ENCODE peak calls at places on chromosomes 3 and 15, in nine cellular contexts. One of them, this sample, is unnamed.

GRCh38 chr15:29805043-29805707 is 17.1 kb downstream of the TJP1 start:
- DNase-seq in neuronal stem cell: no peak
- DNase-seq in H9: no peak
- DNase-seq in kidney: no peak
- DNase-seq in neural progenitor cell: no peak
- DNase-seq in GM23248: peak; percentile 84
- DNase-seq in PC-3: peak; percentile 64
- DNase-seq in colonic mucosa: peak; percentile 32
- DNase-seq in SK-N-MC: no peak
- DNase-seq in this sample: peak; percentile 94

GRCh38 chr3:123586131-123586530 is 1.3 kb upstream of the HACD2 start:
- DNase-seq in neural progenitor cell: peak; percentile 81
- DNase-seq in PC-3: peak; percentile 79
- DNase-seq in H9: peak; percentile 84
- DNase-seq in colonic mucosa: peak; percentile 75
- DNase-seq in kidney: no peak
- DNase-seq in SK-N-MC: peak; percentile 91
- DNase-seq in neuronal stem cell: peak; percentile 18
- DNase-seq in GM23248: peak; percentile 70
- DNase-seq in this sample: peak; percentile 40

GRCh38 chr3:113668015-113668414 is 28.4 kb downstream of the USF3 start:
- DNase-seq in SK-N-MC: peak; percentile 10
- DNase-seq in GM23248: peak; percentile 39
- DNase-seq in neural progenitor cell: no peak
- DNase-seq in neuronal stem cell: no peak
- DNase-seq in PC-3: no peak
- DNase-seq in colonic mucosa: no peak
- DNase-seq in kidney: no peak
- DNase-seq in H9: no peak
- DNase-seq in this sample: peak; percentile 86

GRCh38 chr3:142844339-142844977 is 44.4 kb downstream of the PCOLCE2 start:
- DNase-seq in SK-N-MC: no peak
- DNase-seq in GM23248: peak; percentile 78
- DNase-seq in kidney: no peak
- DNase-seq in PC-3: peak; percentile 66
- DNase-seq in neural progenitor cell: peak; percentile 33
- DNase-seq in neuronal stem cell: no peak
- DNase-seq in colonic mucosa: no peak
- DNase-seq in H9: no peak
- DNase-seq in this sample: peak; percentile 51

GRCh38 chr3:25897019-25897418 is 107.1 kb downstream of the OXSM start:
- DNase-seq in kidney: no peak
- DNase-seq in colonic mucosa: peak; percentile 18
- DNase-seq in neural progenitor cell: peak; percentile 55
- DNase-seq in H9: peak; percentile 73
- DNase-seq in SK-N-MC: no peak
- DNase-seq in neuronal stem cell: no peak
- DNase-seq in PC-3: peak; percentile 69
- DNase-seq in GM23248: peak; percentile 29
- DNase-seq in this sample: no peak

GRCh38 chr3:71684752-71685151 is 40.5 kb downstream of the EIF4E3 start:
- DNase-seq in neural progenitor cell: no peak
- DNase-seq in SK-N-MC: no peak
- DNase-seq in H9: no peak
- DNase-seq in GM23248: peak; percentile 93
- DNase-seq in kidney: peak; percentile 59
- DNase-seq in neuronal stem cell: no peak
- DNase-seq in colonic mucosa: peak; percentile 31
- DNase-seq in PC-3: peak; percentile 84
- DNase-seq in this sample: peak; percentile 88

GRCh38 chr3:36874351-36874874 is 70.4 kb downstream of the TRANK1 start:
- DNase-seq in neuronal stem cell: no peak
- DNase-seq in colonic mucosa: no peak
- DNase-seq in GM23248: no peak
- DNase-seq in neural progenitor cell: no peak
- DNase-seq in H9: no peak
- DNase-seq in PC-3: no peak
- DNase-seq in kidney: no peak
- DNase-seq in SK-N-MC: no peak
- DNase-seq in this sample: no peak

GRCh38 chr3:48563382-48563918 is at the start of gene UCN2:
- DNase-seq in GM23248: peak; percentile 67
- DNase-seq in H9: no peak
- DNase-seq in colonic mucosa: no peak
- DNase-seq in kidney: no peak
- DNase-seq in SK-N-MC: no peak
- DNase-seq in PC-3: no peak
- DNase-seq in neural progenitor cell: no peak
- DNase-seq in neuronal stem cell: no peak
- DNase-seq in this sample: peak; percentile 47

GRCh38 chr3:172811099-172811498 is 60.6 kb downstream of the ECT2 start:
- DNase-seq in PC-3: no peak
- DNase-seq in H9: no peak
- DNase-seq in neuronal stem cell: no peak
- DNase-seq in colonic mucosa: no peak
- DNase-seq in GM23248: no peak
- DNase-seq in neural progenitor cell: no peak
- DNase-seq in SK-N-MC: no peak
- DNase-seq in kidney: no peak
- DNase-seq in this sample: no peak

GRCh38 chr3:137769321-137770065 is 5.4 kb downstream of the SOX14 start:
- DNase-seq in H9: no peak
- DNase-seq in kidney: no peak
- DNase-seq in colonic mucosa: no peak
- DNase-seq in neural progenitor cell: peak; percentile 39
- DNase-seq in GM23248: no peak
- DNase-seq in neuronal stem cell: no peak
- DNase-seq in SK-N-MC: no peak
- DNase-seq in PC-3: no peak
- DNase-seq in this sample: no peak

GRCh38 chr15:89363770-89364169 is 29.1 kb upstream of the POLG start:
- DNase-seq in PC-3: no peak
- DNase-seq in kidney: peak; percentile 35
- DNase-seq in colonic mucosa: no peak
- DNase-seq in neuronal stem cell: no peak
- DNase-seq in GM23248: no peak
- DNase-seq in neural progenitor cell: no peak
- DNase-seq in SK-N-MC: no peak
- DNase-seq in H9: no peak
- DNase-seq in this sample: no peak

GRCh38 chr15:90300988-90301715 is 35.7 kb downstream of the NGRN start:
- DNase-seq in H9: peak; percentile 94
- DNase-seq in neural progenitor cell: peak; percentile 85
- DNase-seq in SK-N-MC: no peak
- DNase-seq in PC-3: peak; percentile 64
- DNase-seq in neuronal stem cell: peak; percentile 60
- DNase-seq in colonic mucosa: peak; percentile 70
- DNase-seq in kidney: peak; percentile 89
- DNase-seq in GM23248: peak; percentile 51
- DNase-seq in this sample: peak; percentile 12

GRCh38 chr3:165159760-165160421 is 36.3 kb downstream of the SLITRK3 start:
- DNase-seq in neuronal stem cell: no peak
- DNase-seq in GM23248: no peak
- DNase-seq in kidney: no peak
- DNase-seq in H9: no peak
- DNase-seq in colonic mucosa: peak; percentile 36
- DNase-seq in PC-3: no peak
- DNase-seq in SK-N-MC: no peak
- DNase-seq in neural progenitor cell: no peak
- DNase-seq in this sample: no peak

GRCh38 chr15:60751985-60752952 is 273.3 kb upstream of the ICE2 start:
- DNase-seq in SK-N-MC: no peak
- DNase-seq in neural progenitor cell: no peak
- DNase-seq in neuronal stem cell: no peak
- DNase-seq in PC-3: no peak
- DNase-seq in GM23248: no peak
- DNase-seq in colonic mucosa: peak; percentile 27
- DNase-seq in kidney: peak; percentile 77
- DNase-seq in H9: no peak
- DNase-seq in this sample: peak; percentile 92

GRCh38 chr15:22253676-22254408 is 173.5 kb downstream of the OR4M2 start:
- DNase-seq in PC-3: no peak
- DNase-seq in H9: no peak
- DNase-seq in neuronal stem cell: no peak
- DNase-seq in SK-N-MC: no peak
- DNase-seq in GM23248: no peak
- DNase-seq in colonic mucosa: no peak
- DNase-seq in kidney: no peak
- DNase-seq in neural progenitor cell: no peak
- DNase-seq in this sample: no peak

DNA sequence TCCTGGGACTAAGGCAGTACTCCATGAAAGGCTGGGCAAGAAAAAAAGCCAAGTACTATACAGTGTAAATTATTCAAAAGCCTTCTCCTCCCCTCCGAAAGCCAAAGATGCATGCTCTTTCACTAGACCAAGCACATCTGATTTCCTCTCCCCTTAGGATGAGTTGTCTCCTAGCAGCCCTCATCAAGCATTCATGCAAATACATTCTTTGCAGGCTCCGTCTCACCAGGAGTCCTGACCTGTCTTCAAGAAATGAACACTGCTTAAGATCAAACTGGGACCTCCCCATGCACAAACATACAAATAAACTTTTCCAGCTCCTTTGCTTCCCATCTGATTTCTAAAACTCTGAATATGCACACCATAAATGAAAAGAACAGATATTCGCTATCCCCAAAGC is 133.4 kb upstream of the THBS1 start:
- DNase-seq in PC-3: no peak
- DNase-seq in kidney: no peak
- DNase-seq in colonic mucosa: no peak
- DNase-seq in SK-N-MC: no peak
- DNase-seq in neural progenitor cell: peak; percentile 26
- DNase-seq in H9: no peak
- DNase-seq in GM23248: no peak
- DNase-seq in neuronal stem cell: no peak
- DNase-seq in this sample: no peak
- H3K27ac ChIP-seq in PC-3: no peak overlapping the region
- H3K27ac ChIP-seq in kidney: no peak overlapping the region
- H3K27ac ChIP-seq in colonic mucosa: no peak overlapping the region
- H3K27ac ChIP-seq in SK-N-MC: no peak overlapping the region
- H3K27ac ChIP-seq in neural progenitor cell: no peak overlapping the region
- H3K27ac ChIP-seq in H9: no peak overlapping the region
- H3K27ac ChIP-seq in GM23248: no peak overlapping the region
- H3K27ac ChIP-seq in neuronal stem cell: no peak overlapping the region
- H3K27ac ChIP-seq in this sample: no peak overlapping the region

DNA sequence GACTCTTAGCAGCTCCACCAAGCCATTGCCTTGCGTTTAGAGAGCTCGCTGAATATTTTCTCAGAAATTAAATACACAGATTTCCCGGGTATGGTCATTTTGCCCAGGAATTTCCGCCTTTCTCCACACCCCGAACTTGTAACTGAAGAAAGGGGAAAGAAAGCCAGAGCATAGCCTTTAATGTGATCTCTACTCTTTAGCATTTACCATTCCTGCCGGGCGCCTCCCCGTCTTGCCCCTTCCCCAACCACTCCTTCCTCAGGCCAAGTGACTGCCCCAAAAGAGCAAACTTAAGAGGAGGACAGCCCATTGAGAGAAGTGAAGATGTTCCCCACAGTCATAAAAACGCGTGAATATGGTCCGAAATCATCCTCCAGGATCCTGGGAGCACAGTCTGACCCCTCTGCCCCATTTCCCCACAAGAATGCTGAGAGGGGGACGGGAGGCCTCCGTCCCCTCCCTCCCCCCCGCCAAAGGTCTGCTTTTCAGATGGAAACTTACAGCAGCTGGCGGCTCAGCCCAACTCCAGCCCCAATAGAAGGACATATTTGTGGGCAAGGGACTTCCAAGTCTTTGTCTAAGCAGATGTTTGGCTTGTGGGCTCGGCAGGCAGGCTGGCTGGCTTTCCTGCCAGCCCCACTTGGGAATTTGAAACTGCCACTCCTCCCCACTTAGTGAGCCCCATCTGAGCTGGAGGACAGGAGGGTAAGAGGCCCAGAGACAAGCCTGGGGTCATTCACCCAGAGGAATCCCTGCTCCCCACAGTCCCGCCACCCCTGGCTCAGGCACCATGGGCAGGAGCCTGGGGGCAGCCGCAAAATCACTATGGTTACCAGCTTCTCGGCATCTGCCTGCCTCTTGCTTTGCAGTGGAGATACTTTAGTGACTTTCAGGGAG is 53.4 kb downstream of the LMCD1 start:
- DNase-seq in H9: peak; percentile 51
- DNase-seq in neural progenitor cell: peak; percentile 50
- DNase-seq in SK-N-MC: no peak
- DNase-seq in colonic mucosa: no peak
- DNase-seq in neuronal stem cell: peak; percentile 9
- DNase-seq in kidney: peak; percentile 86
- DNase-seq in GM23248: peak; percentile 83
- DNase-seq in PC-3: no peak
- DNase-seq in this sample: peak; percentile 92
- H3K9ac ChIP-seq in H9: no peak overlapping the region
- H3K9ac ChIP-seq in neural progenitor cell: no peak overlapping the region
- H3K9ac ChIP-seq in SK-N-MC: no peak overlapping the region
- H3K9ac ChIP-seq in colonic mucosa: no peak overlapping the region
- H3K9ac ChIP-seq in neuronal stem cell: no peak overlapping the region
- H3K9ac ChIP-seq in kidney: no peak overlapping the region
- H3K9ac ChIP-seq in GM23248: peak overlapping the region; percentile 54
- H3K9ac ChIP-seq in PC-3: no peak overlapping the region
- H3K9ac ChIP-seq in this sample: peak overlapping the region; percentile 3

GRCh38 chr3:14740983-14741382 is 66.0 kb downstream of the C3orf20 start:
- DNase-seq in GM23248: no peak
- DNase-seq in H9: no peak
- DNase-seq in kidney: no peak
- DNase-seq in neuronal stem cell: no peak
- DNase-seq in colonic mucosa: no peak
- DNase-seq in SK-N-MC: no peak
- DNase-seq in neural progenitor cell: no peak
- DNase-seq in PC-3: no peak
- DNase-seq in this sample: no peak
- H3K27ac ChIP-seq in GM23248: no peak overlapping the region
- H3K27ac ChIP-seq in H9: no peak overlapping the region
- H3K27ac ChIP-seq in kidney: no peak overlapping the region
- H3K27ac ChIP-seq in neuronal stem cell: no peak overlapping the region
- H3K27ac ChIP-seq in colonic mucosa: no peak overlapping the region
- H3K27ac ChIP-seq in SK-N-MC: no peak overlapping the region
- H3K27ac ChIP-seq in neural progenitor cell: no peak overlapping the region
- H3K27ac ChIP-seq in PC-3: no peak overlapping the region
- H3K27ac ChIP-seq in this sample: no peak overlapping the region

DNA sequence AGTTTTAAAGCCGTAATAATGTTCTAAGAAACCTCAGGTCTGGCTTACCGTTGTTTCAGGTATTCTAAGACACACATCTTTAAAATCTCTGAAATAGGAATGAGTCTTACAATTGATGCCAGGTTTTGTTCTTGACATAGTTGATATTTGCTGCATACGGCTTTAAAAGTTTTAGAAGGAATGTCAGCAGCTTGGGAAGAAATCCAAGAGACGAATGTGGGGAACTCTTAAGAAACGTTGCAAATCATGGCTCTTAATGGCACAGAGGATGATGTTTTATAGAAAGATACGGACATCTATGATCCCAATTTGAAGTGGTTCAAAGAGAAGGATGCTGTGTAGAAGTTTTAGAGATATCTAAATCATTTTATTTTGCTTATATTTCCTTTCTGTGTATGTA is 11.5 kb downstream of the NUDT16 start:
- DNase-seq in colonic mucosa: no peak
- DNase-seq in H9: no peak
- DNase-seq in kidney: no peak
- DNase-seq in GM23248: peak; percentile 37
- DNase-seq in SK-N-MC: no peak
- DNase-seq in neural progenitor cell: no peak
- DNase-seq in PC-3: no peak
- DNase-seq in neuronal stem cell: no peak
- DNase-seq in this sample: no peak
- H3K9ac ChIP-seq in colonic mucosa: no peak overlapping the region
- H3K9ac ChIP-seq in H9: no peak overlapping the region
- H3K9ac ChIP-seq in kidney: no peak overlapping the region
- H3K9ac ChIP-seq in GM23248: no peak overlapping the region
- H3K9ac ChIP-seq in SK-N-MC: no peak overlapping the region
- H3K9ac ChIP-seq in neural progenitor cell: no peak overlapping the region
- H3K9ac ChIP-seq in PC-3: no peak overlapping the region
- H3K9ac ChIP-seq in neuronal stem cell: no peak overlapping the region
- H3K9ac ChIP-seq in this sample: no peak overlapping the region